ENCODE peak calls at places on chromosomes 12 and 14, in seven cellular contexts. W, Z, P, X, C, L and T are unnamed samples.

GRCh38 chr14:68397371-68397779 is 395.5 kb downstream of the ZFP36L1 start:
- DNase-seq in W (peak; percentile 37), Z (no peak), P (no peak), X (no peak), C (no peak), L (no peak), T (no peak)

GRCh38 chr14:92867246-92867925 is 55.6 kb upstream of the CHGA start:
- DNase-seq in W (no peak), Z (no peak), P (no peak), X (no peak), C (no peak), L (no peak), T (no peak)

GRCh38 chr12:452667-453210 is 7.0 kb upstream of the B4GALNT3 start:
- DNase-seq in W (no peak), Z (no peak), P (no peak), X (peak; percentile 40), C (peak; percentile 41), L (no peak), T (no peak)

GRCh38 chr14:99268776-99269510 is 3.1 kb downstream of the BCL11B start:
- DNase-seq in W (no peak), Z (no peak), P (no peak), X (no peak), C (no peak), L (no peak), T (no peak)

GRCh38 chr12:118098911-118099671 is 4.7 kb downstream of the VSIG10 start:
- DNase-seq in W (no peak), Z (no peak), P (no peak), X (no peak), C (no peak), L (no peak), T (no peak)

GRCh38 chr12:14540801-14541462 is 26.8 kb downstream of the PLBD1 start:
- DNase-seq in W (no peak), Z (no peak), P (no peak), X (no peak), C (no peak), L (no peak), T (no peak)

GRCh38 chr14:94689218-94689984 is 77.2 kb downstream of the SERPINA3 start:
- DNase-seq in W (peak; percentile 67), Z (peak; percentile 53), P (peak; percentile 33), X (no peak), C (peak; percentile 68), L (no peak), T (no peak)

GRCh38 chr14:58977366-58977765 is 211.1 kb upstream of the DAAM1 start:
- DNase-seq in W (no peak), Z (no peak), P (peak; percentile 7), X (no peak), C (no peak), L (no peak), T (no peak)

DNA sequence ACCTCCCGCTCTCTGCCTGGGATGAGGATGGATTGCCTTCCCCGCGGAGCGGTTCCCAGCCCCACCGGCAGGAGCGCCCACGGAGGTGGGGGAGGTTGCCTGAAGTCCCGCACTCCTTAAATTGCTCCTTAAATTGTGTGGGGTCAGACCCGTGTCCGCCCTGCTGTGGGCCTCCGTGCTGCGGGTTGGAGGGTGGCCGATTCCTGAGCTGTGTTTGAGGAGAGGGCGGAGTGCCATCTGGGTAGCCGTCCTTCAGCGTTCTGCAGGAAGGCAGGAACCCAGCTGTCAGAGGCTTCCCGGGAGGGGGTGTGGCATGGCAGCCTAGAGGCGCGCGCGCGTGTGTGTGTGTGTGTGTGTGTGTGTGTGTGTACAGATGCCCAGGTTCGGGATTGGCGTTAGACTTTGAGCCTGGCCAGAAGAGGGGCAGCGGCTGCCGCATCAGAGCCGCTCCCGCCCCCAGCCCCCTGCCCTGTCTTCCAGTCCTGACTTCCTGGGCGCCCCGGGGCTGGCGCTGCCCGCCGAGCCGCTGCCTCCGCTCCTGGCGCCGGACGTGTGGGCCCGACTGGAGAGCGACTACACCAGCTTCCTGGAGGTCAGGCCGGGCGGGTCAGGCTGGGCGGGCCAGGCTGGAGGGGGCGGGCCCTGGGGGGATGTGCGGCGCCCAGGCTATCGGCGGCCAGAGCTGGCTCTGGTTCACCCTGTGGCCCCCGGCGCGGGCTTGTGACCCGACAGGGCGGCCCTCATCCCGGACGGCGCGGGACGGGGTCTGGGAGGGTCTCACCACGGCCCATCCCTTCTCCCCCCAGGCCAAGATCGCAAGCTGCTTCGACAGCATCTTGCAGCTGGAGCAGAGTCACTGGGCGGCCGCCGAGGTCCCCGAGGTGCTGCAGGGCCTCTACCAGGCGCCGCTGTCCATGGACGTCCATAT is 9.2 kb downstream of the EXOC3L4 start:
- DNase-seq in W (no peak), Z (peak; percentile 50), P (peak; percentile 40), X (no peak), C (peak; percentile 87), L (no peak), T (no peak)
- H3K4me3 ChIP-seq in W (no peak overlapping the region), Z (no peak overlapping the region), P (no peak overlapping the region), X (no peak overlapping the region), C (peak overlapping the region; percentile 22), L (peak overlapping the region; percentile 17), T (no peak overlapping the region)

GRCh38 chr14:89684139-89684538 is 267.1 kb upstream of the FOXN3 start:
- DNase-seq in W (no peak), Z (no peak), P (no peak), X (no peak), C (no peak), L (no peak), T (no peak)
- H3K4me3 ChIP-seq in W (no peak overlapping the region), Z (no peak overlapping the region), P (no peak overlapping the region), X (no peak overlapping the region), C (no peak overlapping the region), L (no peak overlapping the region), T (no peak overlapping the region)

GRCh38 chr14:90409209-90409730 is 12.4 kb downstream of the CALM1 start:
- DNase-seq in W (peak; percentile 48), Z (peak; percentile 97), P (peak; percentile 96), X (no peak), C (no peak), L (no peak), T (peak; percentile 92)
- H3K4me3 ChIP-seq in W (no peak overlapping the region), Z (no peak overlapping the region), P (no peak overlapping the region), X (no peak overlapping the region), C (no peak overlapping the region), L (no peak overlapping the region), T (no peak overlapping the region)

GRCh38 chr12:104459556-104459909 is 2.8 kb downstream of the CHST11 start:
- DNase-seq in W (no peak), Z (no peak), P (no peak), X (no peak), C (no peak), L (no peak), T (no peak)
- H3K4me3 ChIP-seq in W (peak overlapping the region; percentile 74), Z (peak overlapping the region; percentile 69), P (peak overlapping the region; percentile 88), X (peak overlapping the region; percentile 100), C (peak overlapping the region; percentile 88), L (no peak overlapping the region), T (peak overlapping the region; percentile 89)

DNA sequence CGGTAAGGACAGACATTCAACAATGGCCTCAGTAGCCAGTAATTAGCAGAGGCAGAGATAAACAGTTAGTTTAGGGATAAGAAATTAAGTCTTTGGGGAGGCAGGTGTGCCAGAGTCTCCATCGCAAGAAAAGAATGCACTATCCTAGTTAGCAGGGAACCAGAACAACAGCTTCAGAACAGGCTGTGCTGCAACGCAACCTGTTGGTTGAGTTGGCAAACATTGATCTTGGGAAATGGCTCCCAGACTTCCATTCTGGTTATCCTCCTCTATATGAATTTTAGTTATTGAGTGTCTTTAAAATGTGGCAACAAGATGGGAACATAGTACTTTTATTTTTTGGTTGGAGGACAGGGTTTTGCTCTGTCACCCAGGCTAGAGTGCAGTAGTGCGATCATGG is 12.3 kb upstream of the LEMD3 start:
- DNase-seq in W (no peak), Z (no peak), P (no peak), X (no peak), C (no peak), L (no peak), T (no peak)
- H3K4me3 ChIP-seq in W (no peak overlapping the region), Z (no peak overlapping the region), P (no peak overlapping the region), X (no peak overlapping the region), C (no peak overlapping the region), L (no peak overlapping the region), T (no peak overlapping the region)

GRCh38 chr12:114671321-114671663 is 12.7 kb downstream of the TBX3 start:
- DNase-seq in W (no peak), Z (no peak), P (no peak), X (no peak), C (no peak), L (no peak), T (no peak)

GRCh38 chr12:114671664-114672476 is 12.1 kb downstream of the TBX3 start:
- DNase-seq in W (no peak), Z (no peak), P (no peak), X (no peak), C (no peak), L (no peak), T (no peak)

GRCh38 chr12:114672817-114673168 is 11.2 kb downstream of the TBX3 start:
- DNase-seq in W (no peak), Z (no peak), P (no peak), X (no peak), C (no peak), L (no peak), T (no peak)

GRCh38 chr12:114674201-114675047 is 9.6 kb downstream of the TBX3 start:
- DNase-seq in W (no peak), Z (no peak), P (no peak), X (no peak), C (no peak), L (no peak), T (no peak)

GRCh38 chr12:114673169-114673833 is 10.7 kb downstream of the TBX3 start:
- DNase-seq in W (no peak), Z (peak; percentile 85), P (peak; percentile 66), X (no peak), C (no peak), L (no peak), T (no peak)
- H3K4me3 ChIP-seq in W (no peak overlapping the region), Z (peak overlapping the region; percentile 12), P (peak overlapping the region; percentile 9), X (no peak overlapping the region), C (no peak overlapping the region), L (no peak overlapping the region), T (no peak overlapping the region)

DNA sequence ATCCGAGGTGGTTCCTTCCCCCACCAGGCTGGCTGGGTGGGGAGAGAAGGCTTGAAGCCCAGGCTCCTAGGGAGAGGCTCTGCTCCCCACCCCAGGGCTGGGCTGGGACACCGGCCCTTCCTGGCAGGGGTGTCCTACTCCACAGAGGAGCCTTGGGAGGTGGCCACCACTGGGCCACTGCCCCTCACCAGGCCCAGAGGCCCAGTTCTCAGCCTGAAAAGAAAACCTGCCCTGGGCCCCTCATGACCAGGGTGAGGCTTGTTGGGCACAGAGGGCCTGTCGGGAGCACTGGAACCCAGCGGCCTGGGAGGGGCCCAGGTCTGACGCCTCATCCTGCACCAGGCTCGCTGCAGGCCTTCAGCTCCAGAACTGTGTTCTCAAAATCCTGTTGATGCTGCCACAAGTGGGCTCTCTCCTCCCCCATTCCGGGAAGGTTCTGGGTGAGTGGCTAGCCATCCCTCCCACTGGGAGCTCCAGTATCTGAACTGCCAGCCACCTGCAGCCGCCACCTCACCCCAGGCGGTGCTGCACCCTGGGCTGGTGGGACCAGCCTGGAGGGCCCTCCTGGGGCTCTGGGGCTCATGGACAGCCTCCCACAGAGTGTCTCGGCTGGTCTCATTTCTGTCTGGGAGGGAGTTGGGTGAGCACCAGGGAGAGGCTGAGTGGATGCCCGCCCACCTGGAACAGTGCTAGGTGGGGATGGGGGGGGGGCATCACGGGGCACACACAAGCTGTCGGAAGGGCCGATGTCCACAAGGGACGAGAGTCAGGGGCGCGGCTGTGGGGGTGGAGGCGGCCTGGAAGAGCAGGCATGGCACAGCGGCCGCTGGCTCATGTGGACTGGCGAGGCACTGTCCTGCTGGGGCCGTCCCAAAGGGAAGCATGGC is 11.8 kb downstream of the BAG5 start:
- DNase-seq in W (no peak), Z (no peak), P (no peak), X (no peak), C (no peak), L (no peak), T (no peak)
- H3K4me3 ChIP-seq in W (no peak overlapping the region), Z (no peak overlapping the region), P (no peak overlapping the region), X (no peak overlapping the region), C (no peak overlapping the region), L (no peak overlapping the region), T (no peak overlapping the region)

GRCh38 chr14:23789696-23790095 is 153.5 kb downstream of the DHRS2 start:
- DNase-seq in W (no peak), Z (no peak), P (no peak), X (no peak), C (no peak), L (no peak), T (no peak)
- H3K4me3 ChIP-seq in W (no peak overlapping the region), Z (no peak overlapping the region), P (no peak overlapping the region), X (no peak overlapping the region), C (no peak overlapping the region), L (no peak overlapping the region), T (no peak overlapping the region)